ENCODE peak calls at places on chromosomes 7 and 10, in seven cellular contexts. E is lower lobe of right lung, Q is adrenal gland, Z is caudate nucleus, C is heart left ventricle, J is upper lobe of left lung, S is substantia nigra. B is an unnamed sample.

GRCh38 chr7:124779194-124779593 is 13.6 kb upstream of the GPR37 start:
- DNase-seq in E (no peak), Q (no peak), Z (no peak), C (no peak), J (no peak), S (no peak), B (no peak)

GRCh38 chr10:14661818-14662217 is 112.9 kb downstream of the FAM107B start:
- DNase-seq in E (no peak), Q (no peak), Z (no peak), C (no peak), J (no peak), S (no peak), B (no peak)

GRCh38 chr7:145016068-145016467 is 180.2 kb upstream of the TPK1 start:
- DNase-seq in E (no peak), Q (no peak), Z (no peak), C (no peak), J (no peak), S (no peak), B (no peak)

GRCh38 chr10:72682626-72683025 is 9.3 kb upstream of the MCU start:
- DNase-seq in E (no peak), Q (no peak), Z (no peak), C (no peak), J (no peak), S (no peak), B (no peak)

GRCh38 chr7:108167460-108167859 is 37.3 kb upstream of the LAMB4 start:
- DNase-seq in E (no peak), Q (no peak), Z (no peak), C (no peak), J (no peak), S (no peak), B (no peak)

GRCh38 chr7:89607797-89608196 is 546.5 kb upstream of the STEAP1 start:
- DNase-seq in E (no peak), Q (no peak), Z (no peak), C (no peak), J (no peak), S (no peak), B (no peak)

GRCh38 chr7:132065193-132065972 is 509.0 kb upstream of the PODXL start:
- DNase-seq in E (no peak), Q (peak; percentile 61), Z (no peak), C (peak; percentile 49), J (no peak), S (no peak), B (no peak)

GRCh38 chr7:74039337-74039736 is 11.4 kb downstream of the ELN start:
- DNase-seq in E (no peak), Q (no peak), Z (no peak), C (no peak), J (no peak), S (no peak), B (no peak)

GRCh38 chr10:75845538-75845937 is 414.1 kb downstream of the LRMDA start:
- DNase-seq in E (no peak), Q (no peak), Z (no peak), C (no peak), J (no peak), S (no peak), B (no peak)

GRCh38 chr7:101576993-101577392 is 52.1 kb downstream of the MYL10 start:
- DNase-seq in E (no peak), Q (no peak), Z (no peak), C (no peak), J (no peak), S (no peak), B (no peak)

GRCh38 chr7:49692516-49692915 is 80.9 kb upstream of the VWC2 start:
- DNase-seq in E (no peak), Q (no peak), Z (no peak), C (no peak), J (no peak), S (no peak), B (no peak)

GRCh38 chr7:496528-497295 is 22.9 kb downstream of the PDGFA start:
- DNase-seq in E (peak; percentile 50), Q (no peak), Z (no peak), C (no peak), J (no peak), S (no peak), B (no peak)

GRCh38 chr10:46020871-46021553 is 9.4 kb downstream of the NCOA4 start:
- DNase-seq in E (no peak), Q (no peak), Z (no peak), C (no peak), J (no peak), S (no peak), B (no peak)

GRCh38 chr10:92692085-92692671 is 2.4 kb downstream of the HHEX start:
- DNase-seq in E (no peak), Q (peak; percentile 19), Z (no peak), C (no peak), J (no peak), S (no peak), B (no peak)

GRCh38 chr10:74598891-74599566 is 227.4 kb upstream of the KAT6B start:
- DNase-seq in E (no peak), Q (no peak), Z (no peak), C (no peak), J (no peak), S (no peak), B (no peak)

GRCh38 chr7:141586878-141587277 is 35.7 kb downstream of the AGK start:
- DNase-seq in E (no peak), Q (no peak), Z (no peak), C (no peak), J (no peak), S (no peak), B (no peak)

GRCh38 chr7:123003539-123004126 is 8.1 kb upstream of the TAS2R16 start:
- DNase-seq in E (no peak), Q (no peak), Z (no peak), C (no peak), J (no peak), S (no peak), B (no peak)

GRCh38 chr10:129963831-129964501 is at the start of gene EBF3:
- DNase-seq in E (peak; percentile 54), Q (peak; percentile 47), Z (no peak), C (peak; percentile 91), J (no peak), S (no peak), B (peak; percentile 50)

GRCh38 chr10:26860026-26860541 is 674 bp downstream of the ABI1 start:
- DNase-seq in E (peak; percentile 76), Q (peak; percentile 76), Z (peak; percentile 5), C (peak; percentile 64), J (peak; percentile 73), S (no peak), B (peak; percentile 46)

GRCh38 chr7:29835718-29836117 is 29.4 kb downstream of the WIPF3 start:
- DNase-seq in E (no peak), Q (no peak), Z (no peak), C (no peak), J (no peak), S (no peak), B (no peak)

GRCh38 chr7:27492224-27492623 is 170.5 kb downstream of the HIBADH start:
- DNase-seq in E (no peak), Q (no peak), Z (no peak), C (no peak), J (no peak), S (no peak), B (no peak)

DNA sequence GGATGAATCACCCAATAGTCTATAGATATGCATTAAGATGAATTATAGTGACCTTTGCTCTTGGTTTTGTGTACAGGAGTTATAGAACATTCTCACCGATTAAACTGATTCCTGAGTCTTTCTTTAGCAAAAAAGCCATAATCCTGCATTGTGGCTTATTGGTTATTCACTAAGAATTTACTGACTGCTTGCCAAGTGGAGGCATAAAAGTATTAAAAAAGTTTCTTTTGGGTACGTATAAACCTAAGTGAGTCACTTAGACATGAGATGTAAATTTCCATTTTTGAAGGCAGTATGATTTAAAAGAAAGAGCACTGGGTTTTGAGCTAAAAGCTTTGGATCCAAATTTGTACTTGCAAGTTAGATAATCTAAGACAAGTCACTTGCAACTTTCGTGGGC is 100.7 kb downstream of the CDK6 start:
- DNase-seq in E (no peak), Q (no peak), Z (no peak), C (no peak), J (no peak), S (no peak), B (no peak)
- H3K27ac ChIP-seq in E (no peak overlapping the region), Q (no peak overlapping the region), Z (no peak overlapping the region), C (no peak overlapping the region), J (no peak overlapping the region), S (no peak overlapping the region), B (no peak overlapping the region)

DNA sequence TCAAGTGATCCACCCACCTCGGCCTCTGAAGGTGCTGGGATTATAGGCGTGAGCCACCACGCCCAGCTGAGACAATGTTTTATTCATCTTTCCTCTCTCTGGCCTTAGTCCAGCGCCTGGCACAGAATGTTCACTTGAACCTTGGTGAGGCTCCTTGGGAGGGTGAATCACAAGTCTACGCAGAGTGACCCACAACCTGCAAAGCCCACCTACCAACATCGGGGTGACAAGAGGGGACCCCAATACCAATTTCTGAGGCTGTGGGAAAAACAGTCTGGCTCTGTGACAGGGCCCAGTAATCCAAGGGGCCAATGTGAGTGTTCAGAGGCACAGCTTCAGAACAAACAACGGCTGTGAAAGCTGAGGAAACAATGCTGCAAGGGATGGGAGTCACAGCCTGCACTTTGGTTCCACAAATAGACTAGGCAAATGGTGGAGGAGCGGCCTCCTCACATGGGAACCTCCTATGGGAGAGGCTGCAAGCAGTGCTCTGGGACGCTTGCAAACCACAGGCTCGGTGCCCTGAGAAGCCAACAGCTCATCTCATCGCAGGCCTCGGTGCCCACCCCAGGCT is 5.6 kb upstream of the MALSU1 start:
- DNase-seq in E (no peak), Q (no peak), Z (no peak), C (no peak), J (no peak), S (no peak), B (no peak)
- H3K27ac ChIP-seq in E (no peak overlapping the region), Q (no peak overlapping the region), Z (no peak overlapping the region), C (no peak overlapping the region), J (no peak overlapping the region), S (no peak overlapping the region), B (no peak overlapping the region)

DNA sequence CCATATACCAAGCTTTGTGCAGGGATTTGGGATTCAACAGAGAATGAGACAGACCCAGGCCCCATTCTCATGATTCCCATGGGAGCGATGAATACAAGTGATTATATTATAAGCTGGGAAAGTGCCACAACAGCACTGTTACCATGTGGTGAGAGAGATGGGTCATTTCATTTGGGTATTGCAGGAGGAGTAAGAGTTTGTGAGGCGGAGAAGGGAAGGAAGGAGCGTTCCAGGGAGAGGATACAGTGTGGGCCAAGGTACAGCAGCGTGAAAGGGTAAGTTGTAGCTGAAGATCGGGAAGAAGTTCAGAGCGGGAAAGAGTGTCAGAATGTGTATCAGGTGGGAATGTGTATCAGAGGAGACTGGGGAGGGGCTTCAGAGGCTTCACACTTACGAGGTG is 38.5 kb downstream of the GOLGA7B start:
- DNase-seq in E (no peak), Q (no peak), Z (no peak), C (no peak), J (no peak), S (no peak), B (no peak)
- H3K27ac ChIP-seq in E (peak overlapping the region; percentile 67), Q (no peak overlapping the region), Z (no peak overlapping the region), C (no peak overlapping the region), J (peak overlapping the region; percentile 83), S (no peak overlapping the region), B (no peak overlapping the region)

DNA sequence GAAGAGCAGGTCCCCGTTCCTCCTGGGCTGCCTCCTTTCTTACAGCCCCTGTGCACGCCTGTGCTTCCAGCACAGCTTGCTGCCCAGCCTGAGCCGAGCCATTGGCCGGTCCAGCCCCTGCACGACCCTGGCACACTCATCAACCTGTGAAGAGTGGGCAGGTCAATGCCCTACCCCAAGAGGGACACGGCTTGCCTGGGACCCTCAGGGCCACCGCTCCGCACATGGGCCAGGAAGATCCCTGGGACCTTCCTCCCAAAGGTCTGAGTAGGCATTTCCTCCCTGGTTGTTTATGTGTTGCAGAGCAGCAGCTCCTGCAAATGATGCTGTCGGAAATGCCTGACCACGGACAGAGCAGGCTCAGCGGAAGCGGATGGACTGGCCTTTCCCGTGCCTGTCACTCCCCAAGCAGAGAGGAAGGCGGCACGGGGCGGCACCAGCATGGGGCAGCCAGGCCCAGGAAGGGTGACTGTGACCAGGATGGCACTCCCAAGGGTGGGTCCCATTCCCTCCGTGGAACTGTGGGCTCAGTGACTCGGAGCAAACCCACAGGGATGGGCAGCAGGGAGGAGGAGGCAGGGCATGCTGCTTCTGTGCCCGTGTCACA is 252.5 kb downstream of the TNS3 start:
- DNase-seq in E (no peak), Q (peak; percentile 27), Z (no peak), C (no peak), J (peak; percentile 49), S (no peak), B (no peak)
- H3K27ac ChIP-seq in E (peak overlapping the region; percentile 80), Q (peak overlapping the region; percentile 92), Z (peak overlapping the region; percentile 84), C (peak overlapping the region; percentile 92), J (peak overlapping the region; percentile 84), S (peak overlapping the region; percentile 39), B (peak overlapping the region; percentile 82)